ENCODE peak calls at places on chromosomes 1 and 21, in ten cellular contexts. C is COR-L47; Q is activated CD8-positive, alpha-beta memory T cell treated with anti-CD3 and anti-CD28 coated beads, Interleukin-2, amount 50 U/mL, for 48 hours; L is HEK293T; P is EL; K is lung microvascular endothelial cell; N is M059J; T is stimulated activated CD8-positive, alpha-beta memory T cell treated with anti-CD3 and anti-CD28 coated beads, Interleukin-2, amount 100 ng/mL, for 1 hour; V is omental fat pad; W is fibroblast of pulmonary artery. B is an unnamed sample.

GRCh38 chr1:54254055-54254454 is 54.1 kb downstream of the MRPL37 start:
- DNase-seq in W (peak), T (no peak), C (peak), L (no peak), P (peak), N (peak), K (peak), Q (no peak), V (no peak), B (no peak)

GRCh38 chr1:41466146-41466545 is 18.3 kb downstream of the EDN2 start:
- DNase-seq in Q (no peak), L (no peak), T (no peak), P (no peak), V (no peak), K (no peak), N (no peak), W (no peak), C (no peak), B (no peak)

GRCh38 chr1:169312084-169312954 is 55.3 kb downstream of the NME7 start:
- DNase-seq in T (peak), C (no peak), W (peak), P (peak), Q (peak), N (peak), L (peak), V (no peak), K (peak), B (no peak)

GRCh38 chr1:98388431-98388830 is 273.1 kb upstream of the SNX7 start:
- DNase-seq in T (no peak), K (peak), C (no peak), V (no peak), Q (no peak), W (peak), N (peak), L (no peak), P (peak), B (no peak)

GRCh38 chr1:9776685-9777084 is 47.1 kb downstream of the CLSTN1 start:
- DNase-seq in N (no peak), W (no peak), L (no peak), P (no peak), K (no peak), T (no peak), C (no peak), Q (no peak), V (no peak), B (no peak)

GRCh38 chr1:95012389-95012788 is 60.4 kb downstream of the ALG14 start:
- DNase-seq in W (peak), L (no peak), V (no peak), Q (no peak), K (peak), C (no peak), N (peak), P (peak), T (no peak), B (no peak)

GRCh38 chr1:214370585-214370984 is 89.6 kb downstream of the SMYD2 start:
- DNase-seq in K (no peak), C (no peak), T (no peak), V (no peak), W (no peak), P (no peak), Q (no peak), L (no peak), N (no peak), B (no peak)

GRCh38 chr1:6118415-6118814 is 61.7 kb downstream of the CHD5 start:
- DNase-seq in V (no peak), N (no peak), L (no peak), P (peak), T (no peak), C (no peak), Q (no peak), K (no peak), W (peak), B (no peak)

GRCh38 chr1:224668991-224669390 is 52.9 kb downstream of the CNIH3 start:
- DNase-seq in W (no peak), C (peak), Q (no peak), P (no peak), V (no peak), L (no peak), T (no peak), K (no peak), N (peak), B (no peak)

GRCh38 chr1:193568451-193568985 is 382.1 kb upstream of the B3GALT2 start:
- DNase-seq in C (no peak), V (no peak), W (no peak), P (no peak), N (peak), L (no peak), Q (no peak), T (no peak), K (no peak), B (no peak)

GRCh38 chr1:214544791-214545190 is 6.6 kb downstream of the PTPN14 start:
- DNase-seq in W (no peak), N (no peak), K (no peak), C (no peak), V (no peak), L (no peak), P (no peak), Q (no peak), T (no peak), B (no peak)

GRCh38 chr1:153155542-153155941 is 4.9 kb upstream of the SPRR2G start:
- DNase-seq in N (no peak), C (no peak), T (no peak), P (no peak), W (no peak), K (no peak), L (no peak), Q (no peak), V (no peak), B (no peak)

GRCh38 chr1:1304331-1305299 is 3.1 kb downstream of the ACAP3 start:
- DNase-seq in N (peak), K (peak), W (peak), C (peak), Q (no peak), P (peak), T (no peak), L (peak), V (peak), B (no peak)

GRCh38 chr1:203045336-203045735 is 19.0 kb downstream of the PPFIA4 start:
- DNase-seq in T (no peak), W (no peak), K (no peak), C (no peak), P (no peak), N (no peak), L (no peak), Q (no peak), V (no peak), B (no peak)

GRCh38 chr1:65021792-65022191 is 55.4 kb upstream of the JAK1 start:
- DNase-seq in V (no peak), T (no peak), K (peak), L (no peak), N (no peak), Q (no peak), C (no peak), P (no peak), W (no peak), B (no peak)

GRCh38 chr1:8702121-8702520 is 115.3 kb downstream of the RERE start:
- DNase-seq in K (peak), N (peak), V (no peak), C (peak), P (peak), T (no peak), W (peak), Q (peak), L (no peak), B (no peak)

GRCh38 chr1:160579216-160579701 is at the start of gene CD84:
- DNase-seq in W (no peak), K (no peak), V (no peak), T (no peak), L (no peak), Q (no peak), C (no peak), P (no peak), N (no peak), B (peak)

GRCh38 chr1:205477759-205478247 is 22.0 kb upstream of the BLACAT1 start:
- DNase-seq in P (peak), C (no peak), L (no peak), Q (no peak), T (no peak), N (peak), K (no peak), W (peak), V (no peak), B (no peak)

GRCh38 chr21:14942801-14943490 is 121.9 kb downstream of the NRIP1 start:
- DNase-seq in N (no peak), L (no peak), V (no peak), Q (no peak), T (no peak), C (peak), K (peak), P (no peak), W (peak), B (no peak)

GRCh38 chr1:187842406-187843165 is 1013.8 kb downstream of the PLA2G4A start:
- DNase-seq in C (peak), K (peak), Q (no peak), P (peak), V (no peak), L (no peak), W (peak), N (peak), T (no peak), B (no peak)

GRCh38 chr1:203351037-203351625 is at the start of gene FMOD:
- DNase-seq in Q (no peak), W (peak), C (no peak), V (no peak), N (no peak), L (peak), T (no peak), K (no peak), P (peak), B (no peak)

GRCh38 chr21:38990424-38990794 is 184.7 kb downstream of the ETS2 start:
- DNase-seq in C (peak), V (no peak), L (no peak), P (no peak), K (no peak), W (no peak), Q (no peak), T (no peak), N (peak), B (no peak)